ENCODE peak calls at places on chromosomes 1 and 21, in four cellular contexts. One of them, this sample, is unnamed. For H3K4me1, the result is how much of the 10 kb centered on the place peaks cover.

GRCh38 chr1:3352084-3352951 is 102.1 kb upstream of the ARHGEF16 start:
- DNase-seq in right lobe of liver: no peak
- DNase-seq in heart left ventricle: peak
- DNase-seq in fibroblast of lung: peak
- DNase-seq in this sample: no peak

GRCh38 chr1:145990249-145991097 is 5.9 kb downstream of the TXNIP start:
- DNase-seq in fibroblast of lung: no peak
- DNase-seq in right lobe of liver: peak
- DNase-seq in heart left ventricle: peak
- DNase-seq in this sample: no peak

GRCh38 chr1:241870290-241870689 is 22.3 kb downstream of the EXO1 start:
- DNase-seq in heart left ventricle: no peak
- DNase-seq in fibroblast of lung: peak
- DNase-seq in right lobe of liver: no peak
- DNase-seq in this sample: no peak

GRCh38 chr1:212805767-212806166 is 14.1 kb downstream of the TATDN3 start:
- DNase-seq in fibroblast of lung: no peak
- DNase-seq in heart left ventricle: no peak
- DNase-seq in right lobe of liver: no peak
- DNase-seq in this sample: no peak

GRCh38 chr1:119635801-119636390 is 12.2 kb downstream of the ZNF697 start:
- DNase-seq in fibroblast of lung: peak
- DNase-seq in right lobe of liver: no peak
- DNase-seq in heart left ventricle: no peak
- DNase-seq in this sample: no peak

GRCh38 chr1:25035523-25036116 is 105.5 kb upstream of the RUNX3 start:
- DNase-seq in right lobe of liver: no peak
- DNase-seq in fibroblast of lung: no peak
- DNase-seq in heart left ventricle: no peak
- DNase-seq in this sample: no peak

GRCh38 chr1:148166558-148167492 is 14.7 kb upstream of the NBPF11 start:
- DNase-seq in fibroblast of lung: no peak
- DNase-seq in right lobe of liver: no peak
- DNase-seq in heart left ventricle: no peak
- DNase-seq in this sample: no peak

GRCh38 chr1:214337536-214337935 is 56.6 kb downstream of the SMYD2 start:
- DNase-seq in heart left ventricle: no peak
- DNase-seq in right lobe of liver: no peak
- DNase-seq in fibroblast of lung: peak
- DNase-seq in this sample: peak

GRCh38 chr1:208006258-208006920 is 95.5 kb upstream of the CD34 start:
- DNase-seq in fibroblast of lung: peak
- DNase-seq in right lobe of liver: no peak
- DNase-seq in heart left ventricle: no peak
- DNase-seq in this sample: no peak

GRCh38 chr1:75482951-75483350 is 128.0 kb downstream of the SLC44A5 start:
- DNase-seq in right lobe of liver: no peak
- DNase-seq in heart left ventricle: no peak
- DNase-seq in fibroblast of lung: no peak
- DNase-seq in this sample: no peak

GRCh38 chr1:211036701-211037494 is 97.0 kb downstream of the KCNH1 start:
- DNase-seq in heart left ventricle: no peak
- DNase-seq in fibroblast of lung: peak
- DNase-seq in right lobe of liver: no peak
- DNase-seq in this sample: no peak

GRCh38 chr1:182170941-182171461 is 109.5 kb upstream of the ZNF648 start:
- DNase-seq in fibroblast of lung: no peak
- DNase-seq in heart left ventricle: peak
- DNase-seq in right lobe of liver: no peak
- DNase-seq in this sample: no peak

GRCh38 chr1:32276328-32276727 is 15.6 kb upstream of the HDAC1 start:
- DNase-seq in heart left ventricle: no peak
- DNase-seq in right lobe of liver: no peak
- DNase-seq in fibroblast of lung: no peak
- DNase-seq in this sample: no peak

GRCh38 chr1:210910020-210910575 is 223.8 kb downstream of the KCNH1 start:
- DNase-seq in right lobe of liver: peak
- DNase-seq in fibroblast of lung: no peak
- DNase-seq in heart left ventricle: no peak
- DNase-seq in this sample: no peak

GRCh38 chr1:9455487-9456237 is 83.6 kb upstream of the SLC25A33 start:
- DNase-seq in heart left ventricle: peak
- DNase-seq in right lobe of liver: peak
- DNase-seq in fibroblast of lung: peak
- DNase-seq in this sample: no peak

GRCh38 chr1:60988827-60989363 is 93.5 kb upstream of the NFIA start:
- DNase-seq in right lobe of liver: no peak
- DNase-seq in fibroblast of lung: peak
- DNase-seq in heart left ventricle: peak
- DNase-seq in this sample: no peak

GRCh38 chr1:161166669-161167548 is 683 bp downstream of the PPOX start:
- DNase-seq in fibroblast of lung: no peak
- DNase-seq in right lobe of liver: peak
- DNase-seq in heart left ventricle: no peak
- DNase-seq in this sample: no peak

GRCh38 chr1:222769181-222769580 is 32.2 kb downstream of the FAM177B start:
- DNase-seq in fibroblast of lung: no peak
- DNase-seq in right lobe of liver: no peak
- DNase-seq in heart left ventricle: no peak
- DNase-seq in this sample: no peak

GRCh38 chr21:36487641-36488307 is 7.9 kb upstream of the CLDN14 start:
- DNase-seq in right lobe of liver: peak
- DNase-seq in fibroblast of lung: peak
- DNase-seq in heart left ventricle: no peak
- DNase-seq in this sample: peak

GRCh38 chr1:77475631-77476030 is 193.8 kb downstream of the AK5 start:
- DNase-seq in fibroblast of lung: no peak
- DNase-seq in right lobe of liver: no peak
- DNase-seq in heart left ventricle: no peak
- DNase-seq in this sample: no peak

GRCh38 chr1:92367496-92367895 is 68.6 kb downstream of the RPAP2 start:
- DNase-seq in right lobe of liver: no peak
- DNase-seq in heart left ventricle: no peak
- DNase-seq in fibroblast of lung: no peak
- DNase-seq in this sample: no peak

GRCh38 chr1:83818916-83819315 is 180.0 kb downstream of the TTLL7 start:
- DNase-seq in fibroblast of lung: no peak
- DNase-seq in right lobe of liver: peak
- DNase-seq in heart left ventricle: no peak
- DNase-seq in this sample: no peak

GRCh38 chr1:157691285-157691920 is 9.2 kb downstream of the FCRL3 start:
- DNase-seq in right lobe of liver: no peak
- DNase-seq in fibroblast of lung: peak
- DNase-seq in heart left ventricle: no peak
- DNase-seq in this sample: no peak

GRCh38 chr1:202037706-202038296 is 27.4 kb downstream of the ELF3 start:
- DNase-seq in fibroblast of lung: peak
- DNase-seq in heart left ventricle: no peak
- DNase-seq in right lobe of liver: no peak
- DNase-seq in this sample: no peak

GRCh38 chr1:65357291-65357960 is 48.1 kb downstream of the DNAJC6 start:
- DNase-seq in right lobe of liver: no peak
- DNase-seq in fibroblast of lung: no peak
- DNase-seq in heart left ventricle: no peak
- DNase-seq in this sample: no peak

GRCh38 chr1:9689971-9690381 is 38.4 kb downstream of the PIK3CD start:
- DNase-seq in heart left ventricle: peak
- DNase-seq in right lobe of liver: peak
- DNase-seq in fibroblast of lung: peak
- DNase-seq in this sample: peak

GRCh38 chr1:114178940-114179339 is 25.3 kb upstream of the SYT6 start:
- DNase-seq in heart left ventricle: no peak
- DNase-seq in fibroblast of lung: no peak
- DNase-seq in right lobe of liver: no peak
- DNase-seq in this sample: no peak

GRCh38 chr1:19815801-19816736 is 986 bp upstream of the RNF186 start:
- DNase-seq in heart left ventricle: no peak
- DNase-seq in right lobe of liver: peak
- DNase-seq in fibroblast of lung: no peak
- DNase-seq in this sample: no peak

GRCh38 chr1:94236021-94236491 is 1.3 kb downstream of the ARHGAP29 start:
- DNase-seq in heart left ventricle: no peak
- DNase-seq in fibroblast of lung: peak
- DNase-seq in right lobe of liver: no peak
- DNase-seq in this sample: no peak

GRCh38 chr1:58888776-58889341 is 105.0 kb upstream of the JUN start:
- DNase-seq in heart left ventricle: no peak
- DNase-seq in right lobe of liver: no peak
- DNase-seq in fibroblast of lung: peak
- DNase-seq in this sample: no peak

GRCh38 chr1:222627232-222627631 is 9.3 kb downstream of the MIA3 start:
- DNase-seq in right lobe of liver: peak
- DNase-seq in heart left ventricle: peak
- DNase-seq in fibroblast of lung: peak
- DNase-seq in this sample: no peak

GRCh38 chr1:54334996-54335395 is 71.2 kb downstream of the SSBP3 start:
- DNase-seq in heart left ventricle: no peak
- DNase-seq in right lobe of liver: no peak
- DNase-seq in fibroblast of lung: peak
- DNase-seq in this sample: no peak

GRCh38 chr1:178973671-178974091 is 52.0 kb upstream of the FAM20B start:
- DNase-seq in heart left ventricle: no peak
- DNase-seq in fibroblast of lung: peak
- DNase-seq in right lobe of liver: no peak
- DNase-seq in this sample: no peak

GRCh38 chr1:10730985-10731384 is 65.5 kb downstream of the CASZ1 start:
- DNase-seq in heart left ventricle: no peak
- DNase-seq in fibroblast of lung: peak
- DNase-seq in right lobe of liver: no peak
- DNase-seq in this sample: no peak

GRCh38 chr1:3579626-3580025 is 31.7 kb downstream of the MEGF6 start:
- DNase-seq in right lobe of liver: no peak
- DNase-seq in heart left ventricle: no peak
- DNase-seq in fibroblast of lung: no peak
- DNase-seq in this sample: no peak

GRCh38 chr1:155729031-155729898 is 40.4 kb downstream of the DAP3 start:
- DNase-seq in heart left ventricle: no peak
- DNase-seq in right lobe of liver: peak
- DNase-seq in fibroblast of lung: peak
- DNase-seq in this sample: peak

GRCh38 chr21:43758132-43758619 is 17.9 kb downstream of the CSTB start:
- DNase-seq in heart left ventricle: no peak
- DNase-seq in right lobe of liver: no peak
- DNase-seq in fibroblast of lung: peak
- DNase-seq in this sample: no peak

GRCh38 chr1:234978397-234979291 is 150.0 kb downstream of the TOMM20 start:
- DNase-seq in fibroblast of lung: peak
- DNase-seq in heart left ventricle: peak
- DNase-seq in right lobe of liver: peak
- DNase-seq in this sample: no peak

GRCh38 chr1:11649624-11650330 is 4.5 kb downstream of the FBXO2 start:
- DNase-seq in heart left ventricle: no peak
- DNase-seq in right lobe of liver: peak
- DNase-seq in fibroblast of lung: no peak
- DNase-seq in this sample: no peak

GRCh38 chr1:110463695-110464094 is 12.7 kb downstream of the PROK1 start:
- DNase-seq in fibroblast of lung: peak
- DNase-seq in heart left ventricle: no peak
- DNase-seq in right lobe of liver: no peak
- DNase-seq in this sample: no peak
- H3K27ac ChIP-seq in fibroblast of lung: no peak
- H3K27ac ChIP-seq in heart left ventricle: no peak
- H3K27ac ChIP-seq in right lobe of liver: no peak
- H3K27ac ChIP-seq in this sample: no peak

DNA sequence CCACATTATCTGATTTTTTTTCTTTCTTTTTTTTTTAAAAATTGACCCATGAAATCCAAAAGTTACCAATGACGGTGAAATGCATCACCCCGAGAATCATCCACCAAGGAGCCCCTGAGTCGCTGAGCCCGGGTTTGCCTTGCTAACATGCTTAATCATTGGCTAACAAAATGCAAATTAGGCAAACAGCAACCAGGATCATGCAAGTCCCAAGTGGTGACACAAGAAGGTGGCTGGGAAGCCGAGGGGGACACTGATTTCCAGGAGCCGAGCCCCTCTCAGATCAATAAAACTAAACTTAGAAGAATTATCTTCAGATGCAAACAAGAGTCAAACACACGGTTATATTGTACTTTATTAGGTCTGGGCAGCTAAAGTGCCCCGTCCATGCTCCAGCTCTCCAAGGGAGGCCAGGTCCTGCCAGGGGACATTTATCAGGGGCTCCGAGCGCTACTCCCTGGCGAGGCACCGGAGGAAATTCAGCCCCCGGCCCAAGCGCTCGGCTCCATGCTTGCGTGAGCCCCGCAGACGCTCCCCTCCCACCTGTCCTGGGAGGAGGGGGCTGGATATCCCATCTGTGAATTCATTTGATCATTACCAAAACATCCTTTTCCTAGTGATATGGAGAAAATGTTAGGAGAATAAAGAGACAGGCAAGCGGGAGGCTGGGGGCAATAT is 154.1 kb downstream of the NPHP4 start:
- DNase-seq in heart left ventricle: no peak
- DNase-seq in fibroblast of lung: no peak
- DNase-seq in right lobe of liver: no peak
- DNase-seq in this sample: no peak
- H3K4me1 ChIP-seq in heart left ventricle: under half
- H3K4me1 ChIP-seq in fibroblast of lung: under half
- H3K4me1 ChIP-seq in right lobe of liver: under half
- H3K4me1 ChIP-seq in this sample: under half

DNA sequence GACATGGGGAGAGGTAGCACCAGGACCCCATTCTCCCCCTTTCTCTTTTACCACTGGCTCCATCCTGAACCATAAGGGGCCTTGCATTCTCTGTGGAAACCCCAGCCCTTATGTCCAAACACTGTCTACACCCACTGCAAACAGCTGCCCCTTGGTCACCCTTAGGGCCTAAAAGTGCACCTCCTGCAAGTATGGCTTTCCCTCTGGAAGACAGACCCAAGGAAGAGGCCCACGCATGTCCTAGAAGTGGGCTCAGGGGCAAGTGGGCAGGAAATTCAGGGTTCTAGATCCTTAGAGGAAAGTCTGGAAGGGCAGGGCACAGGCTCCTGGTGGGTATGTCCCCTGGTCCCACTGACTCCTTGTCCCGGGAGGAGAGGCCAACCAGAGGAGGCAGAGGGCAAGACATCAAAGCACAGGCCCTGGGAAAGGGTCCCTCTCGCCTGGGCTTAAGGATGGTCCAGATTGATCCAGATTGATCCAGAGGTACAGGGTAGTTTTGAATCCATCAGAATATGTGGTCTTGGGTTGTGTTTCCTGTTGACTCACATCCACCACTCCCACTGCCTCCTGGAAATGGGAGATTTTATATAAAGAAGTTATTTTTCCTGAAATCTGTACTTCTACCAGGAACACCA is 150.9 kb downstream of the GRIK3 start:
- DNase-seq in heart left ventricle: no peak
- DNase-seq in fibroblast of lung: no peak
- DNase-seq in right lobe of liver: peak
- DNase-seq in this sample: peak
- H3K4me3 ChIP-seq in heart left ventricle: no peak
- H3K4me3 ChIP-seq in fibroblast of lung: no peak
- H3K4me3 ChIP-seq in right lobe of liver: no peak
- H3K4me3 ChIP-seq in this sample: no peak

GRCh38 chr1:87644033-87644432 is 315.4 kb downstream of the LMO4 start:
- DNase-seq in heart left ventricle: no peak
- DNase-seq in right lobe of liver: no peak
- DNase-seq in fibroblast of lung: peak
- DNase-seq in this sample: no peak
- H3K27ac ChIP-seq in heart left ventricle: no peak
- H3K27ac ChIP-seq in right lobe of liver: no peak
- H3K27ac ChIP-seq in fibroblast of lung: no peak
- H3K27ac ChIP-seq in this sample: peak

This sample was measured in breast epithelium.